ENCODE peak calls at places on chromosomes 12 and 14, in six cellular contexts. Z is activated CD4-positive, alpha-beta T cell treated with anti-CD3 and anti-CD28 coated beads, Interleukin-2, amount 50 U/mL, for 48 hours; I is HEK293T; G is ovary; R is activated CD8-positive, alpha-beta memory T cell treated with anti-CD3 and anti-CD28 coated beads, Interleukin-2, amount 50 U/mL, for 48 hours; T is fibroblast of the conjunctiva. M is an unnamed sample.

GRCh38 chr14:32049361-32050103 is 27.6 kb upstream of the ARHGAP5 start:
- DNase-seq in Z (no peak), I (no peak), G (no peak), R (no peak), T (no peak), M (no peak)

GRCh38 chr12:27549231-27549800 is 25.3 kb downstream of the PPFIBP1 start:
- DNase-seq in Z (no peak), I (no peak), G (no peak), R (no peak), T (no peak), M (no peak)

GRCh38 chr12:65495233-65495632 is 216.8 kb downstream of the MSRB3 start:
- DNase-seq in Z (no peak), I (no peak), G (no peak), R (no peak), T (no peak), M (no peak)

GRCh38 chr14:54366726-54367707 is 29.8 kb upstream of the CDKN3 start:
- DNase-seq in Z (peak; percentile 3), I (peak; percentile 72), G (no peak), R (no peak), T (peak; percentile 63), M (no peak)

GRCh38 chr14:72962829-72963312 is 36.6 kb downstream of the DCAF4 start:
- DNase-seq in Z (no peak), I (peak; percentile 30), G (no peak), R (no peak), T (peak; percentile 80), M (no peak)

GRCh38 chr14:97978336-97978735 is 1181.2 kb downstream of the VRK1 start:
- DNase-seq in Z (peak; percentile 85), I (peak; percentile 55), G (peak; percentile 86), R (peak; percentile 86), T (peak; percentile 65), M (no peak)

GRCh38 chr14:69901113-69901951 is 22.1 kb downstream of the SMOC1 start:
- DNase-seq in Z (no peak), I (no peak), G (no peak), R (no peak), T (peak; percentile 32), M (no peak)

GRCh38 chr12:48940181-48940580 is 14.9 kb upstream of the FKBP11 start:
- DNase-seq in Z (no peak), I (no peak), G (no peak), R (no peak), T (no peak), M (no peak)

GRCh38 chr14:93103392-93104080 is 12.2 kb downstream of the ITPK1 start:
- DNase-seq in Z (peak; percentile 58), I (no peak), G (no peak), R (peak; percentile 77), T (no peak), M (no peak)

GRCh38 chr14:24095196-24096068 is 1.3 kb downstream of the PCK2 start:
- DNase-seq in Z (peak; percentile 74), I (peak; percentile 25), G (peak; percentile 31), R (peak; percentile 82), T (peak; percentile 43), M (no peak)

GRCh38 chr14:78595797-78596196 is 425.6 kb downstream of the NRXN3 start:
- DNase-seq in Z (no peak), I (no peak), G (no peak), R (no peak), T (no peak), M (no peak)

GRCh38 chr12:6306151-6306550 is 4.3 kb upstream of the PLEKHG6 start:
- DNase-seq in Z (no peak), I (no peak), G (no peak), R (no peak), T (no peak), M (no peak)

M was measured in NCI-H1048.